ENCODE peak calls at places on chromosomes 3 and 15, in four cellular contexts. One of them, this sample, is unnamed.

GRCh38 chr3:177598110-177598833 is 401.0 kb upstream of the TBL1XR1 start:
- DNase-seq in AG10803: peak; percentile 57
- DNase-seq in tibial artery: no peak
- DNase-seq in skeletal muscle cell: no peak
- DNase-seq in this sample: no peak

GRCh38 chr15:31352283-31352880 is 25.7 kb downstream of the KLF13 start:
- DNase-seq in AG10803: no peak
- DNase-seq in tibial artery: no peak
- DNase-seq in skeletal muscle cell: no peak
- DNase-seq in this sample: no peak

GRCh38 chr3:10284496-10284895 is 8.3 kb downstream of the GHRL start:
- DNase-seq in AG10803: no peak
- DNase-seq in tibial artery: no peak
- DNase-seq in skeletal muscle cell: no peak
- DNase-seq in this sample: no peak

GRCh38 chr15:75138016-75138999 is 63.4 kb upstream of the C15orf39 start:
- DNase-seq in AG10803: peak; percentile 60
- DNase-seq in tibial artery: no peak
- DNase-seq in skeletal muscle cell: peak; percentile 23
- DNase-seq in this sample: peak; percentile 54

GRCh38 chr3:10224794-10225660 is 23.2 kb upstream of the TATDN2 start:
- DNase-seq in AG10803: peak; percentile 68
- DNase-seq in tibial artery: peak; percentile 78
- DNase-seq in skeletal muscle cell: no peak
- DNase-seq in this sample: peak; percentile 88

GRCh38 chr3:194000100-194000499 is 135.8 kb upstream of the HES1 start:
- DNase-seq in AG10803: no peak
- DNase-seq in tibial artery: no peak
- DNase-seq in skeletal muscle cell: no peak
- DNase-seq in this sample: no peak

GRCh38 chr15:101025116-101025885 is 106.1 kb downstream of the LRRK1 start:
- DNase-seq in AG10803: no peak
- DNase-seq in tibial artery: no peak
- DNase-seq in skeletal muscle cell: no peak
- DNase-seq in this sample: no peak

GRCh38 chr3:105518806-105519418 is 152.2 kb downstream of the ALCAM start:
- DNase-seq in AG10803: peak; percentile 69
- DNase-seq in tibial artery: no peak
- DNase-seq in skeletal muscle cell: no peak
- DNase-seq in this sample: peak; percentile 79

GRCh38 chr3:33921608-33922007 is 123.2 kb downstream of the PDCD6IP start:
- DNase-seq in AG10803: no peak
- DNase-seq in tibial artery: no peak
- DNase-seq in skeletal muscle cell: no peak
- DNase-seq in this sample: no peak

DNA sequence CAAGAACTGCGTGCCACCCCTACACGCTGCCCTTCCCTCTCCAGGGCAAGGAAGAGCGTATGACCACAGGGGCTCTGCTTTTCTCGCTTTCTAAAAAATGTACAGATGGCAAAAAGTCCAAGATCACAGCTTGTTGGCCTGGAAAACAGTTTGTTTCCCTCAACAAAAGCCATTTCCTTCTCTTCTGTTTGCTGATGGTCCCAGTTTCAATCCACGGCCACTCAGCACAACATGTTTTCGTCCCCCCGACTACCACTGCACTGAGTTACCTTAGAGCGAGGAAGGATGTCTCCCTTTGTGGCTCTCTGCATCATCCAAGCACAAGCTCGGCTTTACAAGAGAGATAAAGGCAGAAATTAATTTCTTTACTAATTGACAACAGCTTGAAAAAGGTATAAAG is 70.9 kb downstream of the ABTB1 start:
- DNase-seq in AG10803: no peak
- DNase-seq in tibial artery: no peak
- DNase-seq in skeletal muscle cell: no peak
- DNase-seq in this sample: no peak
- H3K4me3 ChIP-seq in AG10803: no peak overlapping the region
- H3K4me3 ChIP-seq in tibial artery: no peak overlapping the region
- H3K4me3 ChIP-seq in skeletal muscle cell: no peak overlapping the region
- H3K4me3 ChIP-seq in this sample: peak overlapping the region; percentile 19

GRCh38 chr3:48280883-48281282 is 40.0 kb downstream of the ZNF589 start:
- DNase-seq in AG10803: no peak
- DNase-seq in tibial artery: no peak
- DNase-seq in skeletal muscle cell: no peak
- DNase-seq in this sample: no peak
- H3K4me3 ChIP-seq in AG10803: no peak overlapping the region
- H3K4me3 ChIP-seq in tibial artery: no peak overlapping the region
- H3K4me3 ChIP-seq in skeletal muscle cell: no peak overlapping the region
- H3K4me3 ChIP-seq in this sample: no peak overlapping the region

GRCh38 chr15:29103825-29104565 is 165.6 kb downstream of the NSMCE3 start:
- DNase-seq in AG10803: peak; percentile 73
- DNase-seq in tibial artery: no peak
- DNase-seq in skeletal muscle cell: peak; percentile 57
- DNase-seq in this sample: peak; percentile 78

GRCh38 chr15:29104566-29104880 is 165.1 kb downstream of the NSMCE3 start:
- DNase-seq in AG10803: no peak
- DNase-seq in tibial artery: no peak
- DNase-seq in skeletal muscle cell: no peak
- DNase-seq in this sample: no peak

GRCh38 chr15:29105151-29105785 is 164.4 kb downstream of the NSMCE3 start:
- DNase-seq in AG10803: no peak
- DNase-seq in tibial artery: no peak
- DNase-seq in skeletal muscle cell: no peak
- DNase-seq in this sample: no peak

GRCh38 chr15:29101491-29101890 is 168.1 kb downstream of the NSMCE3 start:
- DNase-seq in AG10803: no peak
- DNase-seq in tibial artery: no peak
- DNase-seq in skeletal muscle cell: no peak
- DNase-seq in this sample: no peak

GRCh38 chr15:29102911-29103824 is 166.5 kb downstream of the NSMCE3 start:
- DNase-seq in AG10803: peak; percentile 31
- DNase-seq in tibial artery: no peak
- DNase-seq in skeletal muscle cell: no peak
- DNase-seq in this sample: peak; percentile 28
- H3K4me3 ChIP-seq in AG10803: peak overlapping the region; percentile 54
- H3K4me3 ChIP-seq in tibial artery: peak overlapping the region; percentile 20
- H3K4me3 ChIP-seq in skeletal muscle cell: peak overlapping the region; percentile 39
- H3K4me3 ChIP-seq in this sample: peak overlapping the region; percentile 46

GRCh38 chr15:42024303-42024702 is 3.5 kb upstream of the PLA2G4E start:
- DNase-seq in AG10803: no peak
- DNase-seq in tibial artery: peak; percentile 1
- DNase-seq in skeletal muscle cell: no peak
- DNase-seq in this sample: no peak

GRCh38 chr15:42016971-42017370 is 3.9 kb downstream of the PLA2G4E start:
- DNase-seq in AG10803: no peak
- DNase-seq in tibial artery: no peak
- DNase-seq in skeletal muscle cell: no peak
- DNase-seq in this sample: no peak

GRCh38 chr15:42018306-42019224 is 2.3 kb downstream of the PLA2G4E start:
- DNase-seq in AG10803: no peak
- DNase-seq in tibial artery: no peak
- DNase-seq in skeletal muscle cell: no peak
- DNase-seq in this sample: no peak

GRCh38 chr15:42021593-42021992 is 751 bp upstream of the PLA2G4E start:
- DNase-seq in AG10803: no peak
- DNase-seq in tibial artery: no peak
- DNase-seq in skeletal muscle cell: no peak
- DNase-seq in this sample: no peak

DNA sequence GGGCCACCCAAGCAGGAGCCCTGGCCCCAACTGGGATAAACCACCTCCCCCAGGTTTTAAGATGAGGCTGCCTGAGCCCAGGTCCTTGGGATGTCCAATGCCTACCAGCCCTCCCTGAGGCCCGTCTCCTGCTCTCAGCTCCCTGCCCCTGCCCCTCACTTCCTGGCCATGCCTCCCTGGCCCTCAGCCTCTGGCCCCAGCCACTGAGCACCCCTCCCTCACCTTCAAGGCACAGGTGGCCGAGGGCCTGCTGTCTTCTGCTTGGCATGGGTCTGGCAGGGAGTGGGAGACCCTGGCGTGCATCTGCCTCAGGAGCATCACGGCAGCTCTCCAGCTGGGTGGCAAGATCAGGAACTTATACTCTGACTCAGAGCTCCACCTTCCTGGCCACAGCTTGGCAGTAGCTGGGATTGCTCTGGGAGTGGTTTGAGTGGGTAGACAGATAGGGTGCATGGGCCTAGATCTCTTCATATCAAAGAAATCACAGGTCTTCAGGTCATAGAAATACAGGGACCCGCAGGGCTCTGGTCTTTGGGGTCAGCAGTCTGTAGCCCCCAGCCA is at the start of gene PLA2G4E:
- DNase-seq in AG10803: no peak
- DNase-seq in tibial artery: no peak
- DNase-seq in skeletal muscle cell: no peak
- DNase-seq in this sample: no peak
- H3K4me3 ChIP-seq in AG10803: no peak within 1 kb of the TSS
- H3K4me3 ChIP-seq in tibial artery: no peak within 1 kb of the TSS
- H3K4me3 ChIP-seq in skeletal muscle cell: no peak within 1 kb of the TSS
- H3K4me3 ChIP-seq in this sample: no peak within 1 kb of the TSS

GRCh38 chr3:141425523-141426233 is 57.4 kb downstream of the ZBTB38 start:
- DNase-seq in AG10803: peak; percentile 40
- DNase-seq in tibial artery: no peak
- DNase-seq in skeletal muscle cell: no peak
- DNase-seq in this sample: no peak

GRCh38 chr3:141427764-141428163 is 59.1 kb upstream of the RASA2 start:
- DNase-seq in AG10803: no peak
- DNase-seq in tibial artery: no peak
- DNase-seq in skeletal muscle cell: no peak
- DNase-seq in this sample: no peak

GRCh38 chr3:141429371-141430035 is 57.3 kb upstream of the RASA2 start:
- DNase-seq in AG10803: no peak
- DNase-seq in tibial artery: no peak
- DNase-seq in skeletal muscle cell: no peak
- DNase-seq in this sample: no peak

GRCh38 chr3:141422961-141423582 is 54.8 kb downstream of the ZBTB38 start:
- DNase-seq in AG10803: no peak
- DNase-seq in tibial artery: no peak
- DNase-seq in skeletal muscle cell: no peak
- DNase-seq in this sample: no peak

GRCh38 chr3:141426404-141427034 is 58.2 kb downstream of the ZBTB38 start:
- DNase-seq in AG10803: peak; percentile 80
- DNase-seq in tibial artery: peak; percentile 89
- DNase-seq in skeletal muscle cell: no peak
- DNase-seq in this sample: peak; percentile 83
- H3K4me3 ChIP-seq in AG10803: no peak overlapping the region
- H3K4me3 ChIP-seq in tibial artery: no peak overlapping the region
- H3K4me3 ChIP-seq in skeletal muscle cell: no peak overlapping the region
- H3K4me3 ChIP-seq in this sample: no peak overlapping the region

DNA sequence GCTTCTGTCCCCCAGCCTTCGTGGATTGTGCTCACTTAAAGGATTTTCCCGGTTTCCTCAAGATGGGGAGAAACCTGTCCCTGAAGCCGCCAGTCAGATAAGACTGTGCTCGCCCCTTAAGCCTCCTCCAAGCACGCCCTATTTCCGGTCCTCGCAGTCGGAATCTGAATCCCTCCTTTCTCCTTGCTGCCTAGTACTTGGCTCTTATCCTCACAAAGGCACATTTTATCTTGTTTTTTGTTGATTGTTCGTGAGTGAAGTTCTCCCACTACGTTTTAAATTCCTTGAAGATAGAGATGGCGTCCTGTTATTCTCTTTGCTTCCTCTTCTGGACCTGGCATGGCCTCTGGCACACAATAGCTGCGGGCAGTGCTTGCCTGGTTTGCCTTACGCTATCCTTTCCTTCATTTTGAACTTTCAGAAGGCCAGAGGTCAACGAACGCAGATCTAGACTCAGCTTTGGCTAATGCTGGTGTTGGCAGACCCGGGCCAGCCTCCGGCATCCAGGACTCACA is 1.7 kb downstream of the CLDN11 start:
- DNase-seq in AG10803: peak; percentile 44
- DNase-seq in tibial artery: no peak
- DNase-seq in skeletal muscle cell: no peak
- DNase-seq in this sample: no peak
- H3K4me3 ChIP-seq in AG10803: peak overlapping the region; percentile 92
- H3K4me3 ChIP-seq in tibial artery: peak overlapping the region; percentile 44
- H3K4me3 ChIP-seq in skeletal muscle cell: peak overlapping the region; percentile 67
- H3K4me3 ChIP-seq in this sample: peak overlapping the region; percentile 77

DNA sequence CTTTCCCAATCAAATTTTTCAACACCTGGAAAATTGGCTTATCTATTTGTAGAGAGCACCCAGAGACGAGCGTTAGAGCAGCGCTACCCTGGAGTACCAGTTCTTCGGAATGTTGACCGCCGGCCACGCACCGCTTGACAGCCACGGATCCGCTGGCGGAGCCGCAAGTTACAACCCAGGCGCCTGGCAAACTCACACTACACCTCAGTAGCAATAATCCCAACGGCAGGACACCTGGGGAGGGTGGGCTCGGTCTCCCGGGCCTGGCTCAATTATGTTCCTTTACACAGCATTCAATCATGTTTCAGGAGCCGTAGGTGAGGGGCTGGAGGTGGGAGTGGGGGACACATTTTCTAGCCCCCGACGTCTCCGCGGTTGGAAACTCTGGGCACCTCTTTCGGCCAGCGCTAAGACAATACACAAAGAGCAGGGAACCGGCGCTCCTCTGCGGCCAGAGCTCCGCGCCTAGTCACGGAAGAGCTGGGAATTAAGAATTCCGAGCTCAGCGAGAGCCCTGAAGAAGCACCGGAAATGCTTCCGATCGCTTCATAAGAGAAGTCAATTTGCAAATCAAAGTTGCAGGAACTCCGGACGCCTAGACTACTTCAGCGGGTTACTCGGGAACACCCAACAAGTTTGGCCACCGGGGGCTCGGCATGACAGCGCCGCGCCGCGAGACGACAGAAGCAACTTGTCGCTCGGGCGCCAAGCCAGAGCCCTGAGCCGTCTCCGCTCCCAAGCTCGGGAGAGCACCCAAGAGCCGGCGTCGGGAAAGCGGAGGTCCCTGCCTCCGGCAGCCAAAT is 1.0 kb downstream of the MB21D2 start:
- DNase-seq in AG10803: peak; percentile 76
- DNase-seq in tibial artery: peak; percentile 69
- DNase-seq in skeletal muscle cell: no peak
- DNase-seq in this sample: peak; percentile 63
- H3K4me3 ChIP-seq in AG10803: peak overlapping the region; percentile 94
- H3K4me3 ChIP-seq in tibial artery: peak overlapping the region; percentile 84
- H3K4me3 ChIP-seq in skeletal muscle cell: peak overlapping the region; percentile 96
- H3K4me3 ChIP-seq in this sample: peak overlapping the region; percentile 92

DNA sequence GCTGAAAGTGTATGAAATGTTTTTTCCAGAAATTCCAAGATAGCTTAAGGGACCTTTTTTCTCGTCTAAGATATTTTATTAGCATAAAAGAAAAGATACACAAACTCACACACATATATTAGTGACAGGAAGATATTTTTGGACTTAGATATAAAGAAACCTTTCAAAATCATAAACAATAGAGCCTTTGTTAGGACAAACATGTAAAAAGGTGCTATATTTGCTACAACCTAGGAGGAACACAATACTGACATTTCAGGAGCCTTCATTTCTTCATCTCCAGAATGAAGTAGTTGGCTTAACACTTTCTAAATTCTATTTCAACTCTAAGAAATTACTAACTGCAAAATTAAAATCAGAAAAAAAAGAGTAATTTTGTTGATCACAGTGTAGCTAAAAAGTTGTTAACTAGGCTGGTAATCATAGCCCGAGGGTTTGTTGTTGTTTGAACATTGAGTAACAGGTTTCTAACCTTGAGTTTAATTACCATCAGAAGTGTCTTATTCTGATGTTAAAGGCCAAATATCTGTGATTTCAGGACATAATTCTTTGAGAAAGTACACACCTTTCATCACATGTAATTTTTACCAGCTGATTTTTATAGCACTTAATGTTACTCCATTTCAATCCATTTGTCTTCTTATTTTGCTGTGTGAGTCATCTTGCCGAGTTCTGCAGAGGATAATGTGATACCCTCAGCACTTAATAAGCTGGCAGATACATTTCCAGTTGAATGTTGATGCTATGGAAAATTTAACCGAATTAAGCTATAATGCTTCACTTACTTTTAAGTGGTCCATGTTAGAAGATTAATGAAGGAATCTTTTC is 97.3 kb downstream of the MBNL1 start:
- DNase-seq in AG10803: peak; percentile 73
- DNase-seq in tibial artery: no peak
- DNase-seq in skeletal muscle cell: no peak
- DNase-seq in this sample: peak; percentile 40
- H3K4me3 ChIP-seq in AG10803: no peak overlapping the region
- H3K4me3 ChIP-seq in tibial artery: no peak overlapping the region
- H3K4me3 ChIP-seq in skeletal muscle cell: no peak overlapping the region
- H3K4me3 ChIP-seq in this sample: no peak overlapping the region